ENCODE peak calls at places on chromosome 15, in ten cellular contexts. O is CD8-positive, alpha-beta T cell; X is GM12878; E is breast epithelium; W is foreskin keratinocyte; H is thoracic aorta; P is esophagus squamous epithelium; B is uterus; K is SK-N-SH; Q is ovary. A is an unnamed sample.

GRCh38 chr15:96330064-96330449 is 443 bp upstream of the NR2F2 start:
- DNase-seq in K (no peak), Q (peak; percentile 85), O (no peak), P (no peak), B (peak; percentile 80), X (no peak), H (no peak), E (peak; percentile 65), W (peak; percentile 68), A (no peak)

GRCh38 chr15:64911317-64912186 is at the start of gene ANKDD1A:
- DNase-seq in H (peak; percentile 14), W (peak; percentile 48), E (no peak), B (peak; percentile 73), X (no peak), Q (peak; percentile 79), K (peak; percentile 98), P (no peak), O (peak; percentile 29), A (peak; percentile 70)

GRCh38 chr15:60933914-60934885 is 294.9 kb downstream of the RORA start:
- DNase-seq in H (no peak), E (no peak), B (no peak), Q (no peak), O (no peak), K (no peak), X (no peak), P (no peak), W (peak; percentile 59), A (no peak)

GRCh38 chr15:66580643-66581042 is 14.8 kb upstream of the LCTL start:
- DNase-seq in Q (no peak), K (no peak), O (no peak), W (no peak), P (no peak), H (no peak), B (no peak), E (no peak), X (no peak), A (no peak)

GRCh38 chr15:65856821-65857455 is 12.4 kb upstream of the RAB11A start:
- DNase-seq in H (peak; percentile 32), W (peak; percentile 36), K (peak; percentile 42), Q (no peak), P (no peak), E (peak; percentile 66), B (peak; percentile 57), X (no peak), O (peak; percentile 84), A (peak; percentile 69)

GRCh38 chr15:48785195-48785594 is 25.7 kb downstream of the CEP152 start:
- DNase-seq in H (no peak), E (no peak), K (no peak), O (no peak), P (no peak), B (no peak), X (no peak), Q (peak; percentile 29), W (no peak), A (no peak)

GRCh38 chr15:95377251-95377852 is 953.1 kb upstream of the NR2F2 start:
- DNase-seq in W (no peak), O (no peak), B (no peak), Q (no peak), H (no peak), K (no peak), P (no peak), X (no peak), E (no peak), A (no peak)

GRCh38 chr15:89912674-89913396 is at the start of gene ARPIN:
- DNase-seq in P (no peak), E (peak; percentile 61), B (peak; percentile 30), K (peak; percentile 86), W (peak; percentile 12), Q (peak; percentile 46), O (no peak), H (no peak), X (no peak), A (no peak)

GRCh38 chr15:58447244-58448010 is 15.6 kb downstream of the LIPC start:
- DNase-seq in B (no peak), K (no peak), H (no peak), X (no peak), P (no peak), O (no peak), E (no peak), Q (no peak), W (peak; percentile 66), A (no peak)

GRCh38 chr15:78317145-78317836 is 17.9 kb upstream of the SKIC8 start:
- DNase-seq in O (no peak), H (no peak), E (no peak), P (no peak), X (no peak), W (peak; percentile 53), Q (no peak), B (no peak), K (peak; percentile 44), A (peak; percentile 59)

GRCh38 chr15:69554321-69554961 is 101.8 kb downstream of the RPLP1 start:
- DNase-seq in X (no peak), H (no peak), K (no peak), W (no peak), E (no peak), O (no peak), B (no peak), P (no peak), Q (no peak), A (no peak)

GRCh38 chr15:55879181-55879580 is 114.2 kb downstream of the NEDD4 start:
- DNase-seq in B (no peak), K (no peak), E (no peak), Q (no peak), H (no peak), X (no peak), P (no peak), O (no peak), W (no peak), A (no peak)

GRCh38 chr15:71732636-71733035 is 77.7 kb upstream of the NR2E3 start:
- DNase-seq in K (no peak), X (no peak), W (no peak), H (no peak), E (no peak), Q (no peak), B (no peak), O (no peak), P (no peak), A (no peak)

DNA sequence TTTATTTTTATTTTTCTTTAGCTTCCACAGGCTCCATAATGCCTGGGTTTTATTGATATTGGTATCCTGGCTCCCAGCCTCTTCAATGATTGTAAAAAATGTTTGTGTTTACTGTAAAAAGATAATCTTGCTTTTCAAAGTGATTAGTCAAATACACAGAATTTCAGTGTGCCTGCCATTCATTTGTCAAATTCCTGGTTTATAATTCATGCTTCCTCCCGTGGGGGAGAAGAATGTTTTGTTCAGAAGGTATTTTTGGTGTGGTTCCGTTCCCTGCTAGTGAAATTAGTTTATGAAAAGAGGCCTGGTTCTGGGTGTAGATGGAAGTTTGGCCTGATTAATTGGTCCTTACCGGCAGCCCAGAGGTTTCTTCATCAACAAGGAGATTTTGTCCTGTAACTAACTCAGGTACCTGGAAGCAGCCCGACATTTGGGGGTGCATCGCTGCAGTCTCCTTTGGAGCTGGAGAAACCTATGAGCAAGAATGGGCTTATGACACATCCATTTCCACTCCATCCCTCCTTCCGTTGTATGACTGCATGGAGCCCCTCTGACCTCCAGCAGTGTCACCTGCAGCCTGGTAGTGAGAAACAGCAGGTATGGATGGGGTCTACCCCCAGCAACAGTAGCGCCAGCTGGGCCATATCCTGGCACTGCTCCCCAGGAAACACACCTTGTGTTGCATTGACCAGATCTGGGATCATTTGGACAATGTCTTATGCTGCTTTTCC is 101.4 kb downstream of the PGPEP1L start:
- DNase-seq in E (no peak), B (peak; percentile 11), X (no peak), H (no peak), W (peak; percentile 71), Q (no peak), P (no peak), O (no peak), K (no peak), A (no peak)
- H3K4me1 ChIP-seq in E (peaks cover 10% of the 10 kb centered on the region), B (no peaks in the 10 kb centered on the region), X (no peaks in the 10 kb centered on the region), H (peaks cover 78% of the 10 kb centered on the region), W (peaks cover 50% of the 10 kb centered on the region), Q (peaks cover 2% of the 10 kb centered on the region), P (peaks cover 49% of the 10 kb centered on the region), O (no peaks in the 10 kb centered on the region), K (peaks cover 24% of the 10 kb centered on the region), A (no peaks in the 10 kb centered on the region)

GRCh38 chr15:31127596-31128261 is 26.2 kb upstream of the TRPM1 start:
- DNase-seq in B (no peak), H (no peak), E (no peak), K (no peak), P (no peak), O (no peak), Q (no peak), X (no peak), W (no peak), A (no peak)
- H3K27ac ChIP-seq in B (no peak overlapping the region), H (no peak overlapping the region), E (no peak overlapping the region), K (no peak overlapping the region), P (no peak overlapping the region), O (no peak overlapping the region), Q (no peak overlapping the region), X (no peak overlapping the region), W (no peak overlapping the region), A (no peak overlapping the region)

GRCh38 chr15:62848631-62849050 is 193.9 kb upstream of the TPM1 start:
- DNase-seq in W (no peak), P (no peak), X (no peak), H (no peak), K (no peak), O (no peak), B (no peak), Q (no peak), E (no peak), A (no peak)
- TF ChIP-seq CTCF in W (peak; percentile 18), P (no peak), X (no peak), H (no peak), K (peak; percentile 24), O (no peak), B (peak; percentile 40), Q (no peak), E (no peak), A (no peak)

GRCh38 chr15:59537384-59537783 is 74.2 kb upstream of the GCNT3 start:
- DNase-seq in W (no peak), Q (no peak), P (no peak), B (no peak), E (no peak), X (no peak), K (no peak), O (no peak), H (no peak), A (no peak)

GRCh38 chr15:59539799-59540198 is 71.8 kb upstream of the GCNT3 start:
- DNase-seq in E (no peak), X (no peak), P (no peak), K (no peak), O (no peak), H (no peak), Q (no peak), B (no peak), W (no peak), A (peak; percentile 61)

GRCh38 chr15:59538494-59538893 is 73.1 kb upstream of the GCNT3 start:
- DNase-seq in H (no peak), Q (no peak), O (no peak), K (no peak), E (no peak), P (no peak), X (no peak), B (no peak), W (no peak), A (no peak)

GRCh38 chr15:59532770-59533379 is 78.7 kb upstream of the GCNT3 start:
- DNase-seq in B (no peak), W (no peak), H (no peak), P (no peak), K (peak; percentile 50), E (no peak), O (no peak), X (no peak), Q (no peak), A (peak; percentile 60)

DNA sequence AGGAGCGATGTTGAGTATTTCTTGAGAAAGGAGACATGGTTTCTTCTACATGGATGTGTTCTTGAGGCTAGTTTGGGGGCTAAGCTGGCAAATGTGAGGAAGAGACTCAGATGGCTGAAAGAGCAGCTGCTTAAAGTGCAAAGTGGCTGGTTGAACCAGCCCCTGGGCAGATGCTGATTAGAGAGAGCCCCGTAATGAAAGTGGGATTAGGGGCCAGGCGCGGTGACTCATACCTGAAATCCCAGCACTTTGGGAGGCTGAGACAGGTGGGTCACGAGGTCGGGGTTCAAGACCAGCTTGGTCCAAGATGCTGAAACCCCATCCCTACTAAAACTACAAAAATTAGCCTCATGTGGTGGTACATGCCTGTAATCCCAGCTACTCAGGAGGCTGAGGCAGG is 75.0 kb upstream of the GCNT3 start:
- DNase-seq in E (no peak), O (no peak), W (no peak), H (no peak), P (no peak), B (no peak), X (no peak), K (no peak), Q (no peak), A (no peak)
- H3K4me1 ChIP-seq in E (no peaks in the 10 kb centered on the region), O (no peaks in the 10 kb centered on the region), W (no peaks in the 10 kb centered on the region), H (no peaks in the 10 kb centered on the region), P (no peaks in the 10 kb centered on the region), B (no peaks in the 10 kb centered on the region), X (peaks cover 34% of the 10 kb centered on the region), K (no peaks in the 10 kb centered on the region), Q (no peaks in the 10 kb centered on the region), A (peaks cover 4% of the 10 kb centered on the region)